ENCODE peak calls at places on chromosomes 3 and 15, in six cellular contexts. P is anterior cingulate cortex; X is NB4; Y is aorta; A is activated CD4-positive, alpha-beta T cell treated with anti-CD3 and anti-CD28 coated beads for 24 hours; F is GM13977. U is an unnamed sample.

GRCh38 chr15:73081321-73081958 is 29.2 kb downstream of the NEO1 start:
- DNase-seq in P (no peak), X (peak; percentile 50), Y (no peak), A (no peak), F (no peak), U (no peak)

GRCh38 chr15:35545316-35545824 is 595 bp downstream of the DPH6 start:
- DNase-seq in P (peak; percentile 77), X (peak; percentile 67), Y (peak; percentile 62), A (no peak), F (peak; percentile 7), U (no peak)

GRCh38 chr3:134931045-134931775 is 136.2 kb downstream of the EPHB1 start:
- DNase-seq in P (no peak), X (no peak), Y (no peak), A (no peak), F (no peak), U (no peak)

GRCh38 chr3:138344754-138345153 is 3.6 kb upstream of the MRAS start:
- DNase-seq in P (no peak), X (no peak), Y (no peak), A (no peak), F (no peak), U (no peak)

GRCh38 chr3:111763968-111764367 is 95.1 kb upstream of the PHLDB2 start:
- DNase-seq in P (no peak), X (no peak), Y (no peak), A (no peak), F (no peak), U (no peak)

GRCh38 chr3:46271910-46272309 is 29.6 kb downstream of the CCR3 start:
- DNase-seq in P (no peak), X (no peak), Y (no peak), A (no peak), F (no peak), U (no peak)

GRCh38 chr3:42012935-42013651 is 51.2 kb upstream of the ULK4 start:
- DNase-seq in P (peak; percentile 40), X (peak; percentile 95), Y (peak; percentile 84), A (peak; percentile 59), F (peak; percentile 94), U (peak; percentile 72)

GRCh38 chr15:49044761-49045571 is 1.3 kb downstream of the SECISBP2L start:
- DNase-seq in P (no peak), X (peak; percentile 4), Y (no peak), A (no peak), F (peak; percentile 14), U (no peak)

GRCh38 chr3:128523591-128523990 is 30.6 kb upstream of the GATA2 start:
- DNase-seq in P (no peak), X (peak; percentile 97), Y (no peak), A (no peak), F (no peak), U (no peak)

GRCh38 chr15:68739390-68740075 is 81.2 kb downstream of the ANP32A start:
- DNase-seq in P (no peak), X (no peak), Y (no peak), A (no peak), F (no peak), U (no peak)

GRCh38 chr15:70299931-70300858 is 202.5 kb upstream of the TLE3 start:
- DNase-seq in P (no peak), X (no peak), Y (no peak), A (peak; percentile 62), F (peak; percentile 85), U (no peak)

GRCh38 chr3:59251899-59252298 is 202.1 kb upstream of the CFAP20DC start:
- DNase-seq in P (no peak), X (no peak), Y (no peak), A (no peak), F (no peak), U (no peak)

GRCh38 chr15:78325092-78325843 is 14.9 kb upstream of the CRABP1 start:
- DNase-seq in P (no peak), X (no peak), Y (no peak), A (no peak), F (no peak), U (no peak)

GRCh38 chr15:35874260-35874905 is 328.4 kb upstream of the DPH6 start:
- DNase-seq in P (no peak), X (peak; percentile 14), Y (no peak), A (no peak), F (no peak), U (no peak)

GRCh38 chr15:88613074-88613944 is 7.8 kb upstream of the AEN start:
- DNase-seq in P (no peak), X (no peak), Y (no peak), A (no peak), F (no peak), U (peak; percentile 85)

GRCh38 chr3:69273895-69274294 is 112.0 kb downstream of the FRMD4B start:
- DNase-seq in P (no peak), X (no peak), Y (no peak), A (no peak), F (no peak), U (no peak)

GRCh38 chr3:177687291-177687690 is 490.0 kb upstream of the TBL1XR1 start:
- DNase-seq in P (no peak), X (no peak), Y (no peak), A (no peak), F (no peak), U (no peak)

GRCh38 chr3:53750253-53751210 is 95.7 kb downstream of the CHDH start:
- DNase-seq in P (no peak), X (no peak), Y (no peak), A (no peak), F (peak; percentile 48), U (no peak)

U was measured in H1.